ENCODE peak calls at places on chromosomes 3 and 15, in four cellular contexts. One of them, this sample, is unnamed.
A peak's percentile ranks its signal among the peaks of the same experiment; 100 is the strongest.

GRCh38 chr3:4410174-4410573 is 56.9 kb downstream of the SUMF1 start:
- DNase-seq in HepG2: no peak
- DNase-seq in GM12878: no peak
- DNase-seq in H1: no peak
- DNase-seq in this sample: no peak

GRCh38 chr15:70492240-70493177 is 270.8 kb downstream of the UACA start:
- DNase-seq in H1: no peak
- DNase-seq in HepG2: no peak
- DNase-seq in GM12878: no peak
- DNase-seq in this sample: no peak

GRCh38 chr3:48395714-48396113 is 23.7 kb downstream of the FBXW12 start:
- DNase-seq in GM12878: no peak
- DNase-seq in HepG2: no peak
- DNase-seq in H1: no peak
- DNase-seq in this sample: no peak

GRCh38 chr15:81966628-81967027 is 79.2 kb downstream of the MEX3B start:
- DNase-seq in GM12878: no peak
- DNase-seq in HepG2: no peak
- DNase-seq in H1: no peak
- DNase-seq in this sample: no peak

GRCh38 chr15:77620960-77621647 is 11.6 kb downstream of the LINGO1 start:
- DNase-seq in HepG2: no peak
- DNase-seq in H1: no peak
- DNase-seq in GM12878: no peak
- DNase-seq in this sample: no peak

GRCh38 chr3:73292241-73292640 is 230.8 kb downstream of the EBLN2 start:
- DNase-seq in GM12878: no peak
- DNase-seq in HepG2: no peak
- DNase-seq in H1: no peak
- DNase-seq in this sample: no peak

GRCh38 chr15:29569533-29570092 is 252.7 kb downstream of the TJP1 start:
- DNase-seq in GM12878: no peak
- DNase-seq in HepG2: no peak
- DNase-seq in H1: no peak
- DNase-seq in this sample: no peak

GRCh38 chr3:157441102-157441622 is 4.5 kb downstream of the PTX3 start:
- DNase-seq in HepG2: no peak
- DNase-seq in GM12878: no peak
- DNase-seq in H1: no peak
- DNase-seq in this sample: no peak

GRCh38 chr3:69012111-69012835 is 1.2 kb downstream of the EOGT start:
- DNase-seq in HepG2: no peak
- DNase-seq in GM12878: no peak
- DNase-seq in H1: no peak
- DNase-seq in this sample: no peak

DNA sequence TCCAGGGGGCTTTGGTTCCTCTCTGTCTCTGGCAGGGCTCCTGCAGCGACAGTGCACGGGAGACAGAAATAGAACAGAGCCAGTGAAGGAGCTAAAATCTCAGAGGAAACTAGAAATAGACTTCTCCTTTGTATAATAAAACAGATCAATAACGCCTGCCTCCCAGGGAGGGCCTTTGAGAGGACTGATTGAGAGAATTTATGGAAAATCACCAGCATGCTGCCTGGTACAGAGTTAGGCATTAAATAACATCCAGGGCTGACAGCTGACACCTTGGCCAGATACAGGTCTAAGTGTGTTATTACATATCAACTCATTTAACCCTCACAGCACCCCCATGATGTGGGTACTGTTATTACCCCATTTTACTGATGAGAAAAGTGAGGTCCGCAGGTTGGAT is 34.3 kb downstream of the MGLL start:
- DNase-seq in H1: no peak
- DNase-seq in HepG2: no peak
- DNase-seq in GM12878: no peak
- DNase-seq in this sample: no peak
- H3K4me1 ChIP-seq in H1: no peaks in the 10 kb centered on the region
- H3K4me1 ChIP-seq in HepG2: no peaks in the 10 kb centered on the region
- H3K4me1 ChIP-seq in GM12878: peaks cover 21% of the 10 kb centered on the region
- H3K4me1 ChIP-seq in this sample: peaks cover 7% of the 10 kb centered on the region

DNA sequence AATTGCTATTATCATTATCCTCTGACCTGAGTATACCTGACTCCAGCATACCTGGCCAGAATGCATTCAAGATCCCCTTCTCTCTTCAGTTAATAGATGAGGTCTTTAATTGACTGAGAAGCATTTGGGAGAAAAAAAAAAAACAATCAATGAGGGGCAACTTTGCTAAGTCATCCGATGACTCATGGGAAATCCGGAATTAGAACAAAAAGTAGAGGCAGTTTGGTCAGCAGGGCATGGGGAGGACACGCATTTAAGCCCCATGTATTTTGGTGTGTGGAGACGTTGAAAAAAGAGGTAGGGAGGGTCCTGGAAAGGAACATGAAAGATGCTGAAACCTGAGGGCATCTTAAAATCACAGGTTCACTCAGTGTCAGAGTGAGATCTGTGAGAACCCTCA is 256.2 kb downstream of the RORA start:
- DNase-seq in H1: no peak
- DNase-seq in GM12878: no peak
- DNase-seq in HepG2: no peak
- DNase-seq in this sample: no peak
- TF ChIP-seq SUZ12 in H1: no peak
- TF ChIP-seq SUZ12 in GM12878: no peak
- TF ChIP-seq SUZ12 in HepG2: no peak
- TF ChIP-seq SUZ12 in this sample: no peak

DNA sequence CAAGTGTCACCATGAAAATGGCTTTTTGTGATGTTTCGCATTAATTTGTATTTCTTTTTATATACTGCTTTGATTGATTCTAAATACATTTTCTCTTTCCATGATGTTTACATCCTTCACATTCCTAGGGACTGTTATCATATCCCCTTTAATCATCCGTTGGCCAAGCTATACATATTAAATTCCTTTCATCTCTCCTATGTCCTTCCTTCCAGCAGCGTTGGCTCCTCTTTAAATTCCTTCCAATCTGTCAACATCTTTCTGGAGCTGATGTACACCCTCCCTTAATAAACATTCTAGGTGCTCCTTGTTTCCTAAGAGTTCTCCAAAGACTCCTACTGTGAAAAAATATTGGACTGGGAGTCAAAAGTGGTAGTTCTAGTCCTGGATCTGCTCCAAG is 87.8 kb downstream of the IGF2BP2 start:
- DNase-seq in HepG2: no peak
- DNase-seq in H1: no peak
- DNase-seq in GM12878: no peak
- DNase-seq in this sample: no peak
- H3K4me1 ChIP-seq in HepG2: peaks cover 42% of the 10 kb centered on the region
- H3K4me1 ChIP-seq in H1: peaks cover 6% of the 10 kb centered on the region
- H3K4me1 ChIP-seq in GM12878: peaks cover 5% of the 10 kb centered on the region
- H3K4me1 ChIP-seq in this sample: peaks cover 3% of the 10 kb centered on the region

GRCh38 chr3:108546249-108546648 is 35.9 kb upstream of the MYH15 start:
- DNase-seq in HepG2: no peak
- DNase-seq in H1: no peak
- DNase-seq in GM12878: no peak
- DNase-seq in this sample: no peak

GRCh38 chr3:108548886-108549285 is 38.5 kb upstream of the MYH15 start:
- DNase-seq in HepG2: no peak
- DNase-seq in H1: no peak
- DNase-seq in GM12878: no peak
- DNase-seq in this sample: no peak

GRCh38 chr3:108552267-108553159 is 36.7 kb downstream of the CIP2A start:
- DNase-seq in H1: no peak
- DNase-seq in GM12878: no peak
- DNase-seq in HepG2: peak; percentile 35
- DNase-seq in this sample: no peak

GRCh38 chr3:108546692-108547091 is 36.3 kb upstream of the MYH15 start:
- DNase-seq in HepG2: no peak
- DNase-seq in GM12878: no peak
- DNase-seq in H1: no peak
- DNase-seq in this sample: no peak

DNA sequence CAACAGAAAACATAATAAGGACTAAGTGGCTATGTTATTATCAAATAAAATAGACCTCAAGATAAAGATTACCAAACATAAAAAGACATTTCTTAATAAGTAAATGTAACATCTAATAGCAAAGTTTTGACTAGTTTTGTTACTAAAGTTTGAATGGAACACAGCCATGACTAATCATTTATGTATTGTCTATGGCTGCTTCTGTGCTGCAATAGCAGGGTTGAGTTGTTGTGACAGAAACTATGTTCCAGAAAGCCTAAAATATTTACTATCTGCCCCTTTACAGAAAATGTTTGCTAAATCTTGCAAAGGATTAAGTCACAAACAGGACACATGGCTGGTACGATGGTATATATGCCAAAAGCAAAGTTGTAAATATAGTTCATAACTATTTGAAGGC is 37.9 kb upstream of the MYH15 start:
- DNase-seq in GM12878: no peak
- DNase-seq in H1: no peak
- DNase-seq in HepG2: no peak
- DNase-seq in this sample: no peak
- TF ChIP-seq SUZ12 in GM12878: no peak
- TF ChIP-seq SUZ12 in H1: no peak
- TF ChIP-seq SUZ12 in HepG2: no peak
- TF ChIP-seq SUZ12 in this sample: no peak

GRCh38 chr15:85618956-85619491 is 175.7 kb downstream of the KLHL25 start:
- DNase-seq in GM12878: no peak
- DNase-seq in H1: no peak
- DNase-seq in HepG2: no peak
- DNase-seq in this sample: peak; percentile 56

GRCh38 chr15:85616549-85616948 is 178.2 kb downstream of the KLHL25 start:
- DNase-seq in GM12878: no peak
- DNase-seq in HepG2: no peak
- DNase-seq in H1: no peak
- DNase-seq in this sample: no peak

GRCh38 chr15:85620321-85621044 is 174.2 kb downstream of the KLHL25 start:
- DNase-seq in H1: no peak
- DNase-seq in GM12878: no peak
- DNase-seq in HepG2: no peak
- DNase-seq in this sample: no peak

GRCh38 chr15:85614059-85614458 is 180.7 kb downstream of the KLHL25 start:
- DNase-seq in HepG2: no peak
- DNase-seq in GM12878: no peak
- DNase-seq in H1: no peak
- DNase-seq in this sample: no peak

DNA sequence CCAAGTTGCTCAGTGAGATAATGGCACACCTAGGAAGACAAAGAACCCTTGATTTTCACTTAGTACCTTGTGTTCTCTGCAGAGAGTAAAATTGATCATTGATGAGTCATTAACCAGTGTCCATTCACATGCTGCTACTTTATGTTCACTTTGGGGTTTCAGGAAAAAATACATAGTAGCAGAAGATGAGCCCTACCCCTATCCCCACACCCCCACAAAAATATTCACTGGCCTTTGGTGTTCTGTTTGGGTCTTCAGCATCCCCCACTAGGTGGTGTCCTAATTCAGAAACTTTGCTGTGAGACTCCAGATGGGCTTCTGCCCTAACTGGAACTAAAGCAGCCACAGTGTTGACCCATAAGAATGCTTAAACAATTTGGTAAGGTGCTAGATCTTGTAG is 178.8 kb downstream of the KLHL25 start:
- DNase-seq in H1: no peak
- DNase-seq in GM12878: no peak
- DNase-seq in HepG2: peak; percentile 43
- DNase-seq in this sample: peak; percentile 38
- H3K4me1 ChIP-seq in H1: peaks cover 7% of the 10 kb centered on the region
- H3K4me1 ChIP-seq in GM12878: peaks cover 11% of the 10 kb centered on the region
- H3K4me1 ChIP-seq in HepG2: peaks cover 22% of the 10 kb centered on the region
- H3K4me1 ChIP-seq in this sample: no peaks in the 10 kb centered on the region